ENCODE peak calls at places on chromosomes 3 and 15, in six cellular contexts. K, L, S, R, M and P are unnamed samples.

GRCh38 chr3:190785047-190785446 is 77.4 kb downstream of the GMNC start:
- DNase-seq in L (no peak), K (no peak), R (no peak), S (no peak), M (no peak), P (no peak)

GRCh38 chr3:63141-63845 is 133.3 kb upstream of the CHL1 start:
- DNase-seq in S (no peak), K (no peak), M (no peak), R (no peak), L (no peak), P (no peak)

GRCh38 chr3:172300187-172300586 is 148.1 kb downstream of the GHSR start:
- DNase-seq in S (no peak), M (no peak), K (no peak), R (no peak), L (no peak), P (no peak)

GRCh38 chr3:161559177-161559998 is 62.8 kb downstream of the OTOL1 start:
- DNase-seq in R (no peak), L (peak; percentile 21), K (no peak), S (no peak), M (no peak), P (no peak)

GRCh38 chr3:61627768-61628185 is 66.4 kb downstream of the PTPRG start:
- DNase-seq in S (no peak), L (peak; percentile 30), M (no peak), R (no peak), K (no peak), P (peak; percentile 55)

GRCh38 chr3:28958656-28959055 is 322.2 kb upstream of the RBMS3 start:
- DNase-seq in K (no peak), R (no peak), S (no peak), M (no peak), L (no peak), P (no peak)

GRCh38 chr3:57017481-57017880 is 43.0 kb upstream of the SPATA12 start:
- DNase-seq in M (no peak), L (no peak), K (no peak), S (peak; percentile 77), R (no peak), P (no peak)

GRCh38 chr15:101242160-101242998 is 9.5 kb downstream of the CHSY1 start:
- DNase-seq in K (peak; percentile 80), S (no peak), M (no peak), L (no peak), R (peak; percentile 57), P (no peak)

GRCh38 chr3:188092648-188093047 is 61.3 kb upstream of the LPP start:
- DNase-seq in K (no peak), L (no peak), S (no peak), R (no peak), M (no peak), P (no peak)

GRCh38 chr15:85500729-85501128 is 120.3 kb downstream of the AKAP13 start:
- DNase-seq in S (no peak), K (no peak), R (no peak), L (peak; percentile 41), M (no peak), P (no peak)

GRCh38 chr3:17149076-17149475 is 264.3 kb downstream of the PLCL2 start:
- DNase-seq in K (no peak), M (no peak), R (no peak), L (no peak), S (no peak), P (no peak)

GRCh38 chr3:24661060-24661459 is 166.4 kb upstream of the THRB start:
- DNase-seq in R (no peak), M (no peak), K (no peak), S (no peak), L (no peak), P (no peak)

GRCh38 chr3:6791161-6791560 is 69.8 kb upstream of the GRM7 start:
- DNase-seq in M (no peak), K (no peak), S (no peak), L (peak; percentile 17), R (no peak), P (no peak)

GRCh38 chr15:33860749-33861148 is 107.5 kb upstream of the CHRM5 start:
- DNase-seq in K (no peak), M (no peak), S (no peak), R (no peak), L (peak; percentile 6), P (peak; percentile 1)

GRCh38 chr15:27123808-27124207 is 152.8 kb downstream of the GABRG3 start:
- DNase-seq in S (no peak), K (no peak), L (no peak), R (no peak), M (no peak), P (no peak)

GRCh38 chr3:107942244-107942643 is 148.6 kb downstream of the CD47 start:
- DNase-seq in R (no peak), S (no peak), M (no peak), K (no peak), L (peak; percentile 68), P (no peak)

GRCh38 chr3:72274511-72275295 is 489.8 kb upstream of the PROK2 start:
- DNase-seq in S (peak; percentile 82), K (peak; percentile 76), R (no peak), M (peak; percentile 62), L (no peak), P (no peak)

GRCh38 chr3:153289334-153289808 is 127.3 kb downstream of the RAP2B start:
- DNase-seq in K (no peak), S (no peak), R (no peak), L (no peak), M (no peak), P (peak; percentile 14)

GRCh38 chr3:101243285-101244211 is 76.8 kb downstream of the IMPG2 start:
- DNase-seq in M (no peak), S (no peak), K (no peak), L (no peak), R (no peak), P (no peak)

GRCh38 chr3:127680146-127680661 is 7.5 kb downstream of the ABTB1 start:
- DNase-seq in M (peak; percentile 24), L (no peak), R (no peak), K (peak; percentile 42), S (peak; percentile 52), P (no peak)

GRCh38 chr3:70806556-70806955 is 494.1 kb upstream of the MDFIC2 start:
- DNase-seq in M (no peak), L (no peak), K (no peak), S (no peak), R (no peak), P (no peak)

GRCh38 chr3:192422998-192423349 is 304.4 kb downstream of the FGF12 start:
- DNase-seq in K (no peak), S (no peak), R (no peak), L (peak; percentile 50), M (no peak), P (no peak)
- TF ChIP-seq CTCF in K (no peak), S (no peak), R (no peak), L (no peak), M (no peak), P (peak; percentile 18)

GRCh38 chr15:77819271-77819806 is 186.6 kb upstream of the LINGO1 start:
- DNase-seq in L (no peak), S (no peak), M (no peak), R (no peak), K (no peak), P (no peak)
- H3K4me3 ChIP-seq in L (no peak overlapping the region), S (peak overlapping the region; percentile 23), M (peak overlapping the region; percentile 39), R (no peak overlapping the region), K (no peak overlapping the region), P (peak overlapping the region; percentile 11)

DNA sequence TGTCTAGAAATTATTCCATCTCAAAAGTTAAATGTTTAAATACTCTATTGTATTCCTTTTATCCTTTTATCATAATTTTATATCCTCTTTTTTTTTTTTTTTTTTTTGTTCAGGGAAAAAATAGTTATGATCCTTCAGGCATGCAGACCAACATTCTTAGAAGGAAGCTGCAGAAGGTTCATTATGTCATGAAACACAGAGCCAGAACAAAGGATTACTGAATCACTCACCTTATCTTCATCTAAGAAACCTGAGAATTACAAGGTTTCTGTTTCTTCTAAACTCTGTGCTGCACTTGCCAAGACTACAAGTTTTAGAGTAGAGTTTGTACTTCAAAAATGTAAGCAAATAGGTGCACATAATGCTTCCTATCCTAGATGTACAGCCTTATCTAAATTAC is 3.3 kb downstream of the PLCH1 start:
- DNase-seq in S (no peak), K (no peak), R (no peak), M (no peak), L (no peak), P (no peak)
- H3K27me3 ChIP-seq in S (no peaks in the 10 kb centered on the region), K (no peaks in the 10 kb centered on the region), R (no peaks in the 10 kb centered on the region), M (no peaks in the 10 kb centered on the region), L (peaks cover 39% of the 10 kb centered on the region), P (no peaks in the 10 kb centered on the region)

GRCh38 chr15:36994809-36995208 is 105.5 kb downstream of the MEIS2 start:
- DNase-seq in M (no peak), S (no peak), K (no peak), R (no peak), L (no peak), P (no peak)

GRCh38 chr15:36992454-36992853 is 107.9 kb downstream of the MEIS2 start:
- DNase-seq in L (no peak), K (no peak), S (no peak), M (no peak), R (no peak), P (no peak)

GRCh38 chr15:36999778-37000177 is 100.6 kb downstream of the MEIS2 start:
- DNase-seq in S (no peak), K (no peak), R (no peak), M (no peak), L (no peak), P (no peak)

GRCh38 chr15:36996538-36997181 is 103.7 kb downstream of the MEIS2 start:
- DNase-seq in S (no peak), R (no peak), L (no peak), M (no peak), K (no peak), P (no peak)

DNA sequence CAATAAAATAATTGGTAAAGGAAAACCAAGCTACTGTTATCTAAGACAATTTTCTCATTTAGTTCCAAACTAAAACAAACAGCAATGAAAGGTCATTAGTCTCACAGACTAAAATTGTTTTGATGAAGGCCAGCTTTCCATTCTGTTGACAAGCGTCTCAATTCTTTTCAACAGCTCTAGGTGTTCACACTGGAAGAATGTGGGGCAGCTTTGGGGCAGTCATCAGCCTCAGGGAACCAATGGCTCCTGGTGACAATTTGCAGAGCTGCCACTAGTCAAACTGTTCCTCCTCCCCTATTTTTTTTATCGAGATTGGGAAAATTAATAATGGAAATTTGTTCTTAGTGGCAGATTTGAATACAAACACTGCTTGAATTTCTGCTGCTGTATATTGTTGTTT is 104.2 kb downstream of the MEIS2 start:
- DNase-seq in S (no peak), K (no peak), R (no peak), M (no peak), L (no peak), P (no peak)
- TF ChIP-seq CTCF in S (no peak), K (no peak), R (no peak), M (no peak), L (no peak), P (no peak)